ENCODE peak calls at places on chromosomes 4 and X, in five cellular contexts. One of them, this sample, is unnamed.

GRCh38 chr4:87353592-87353991 is 30.9 kb upstream of the HSD17B13 start:
- DNase-seq in progenitor cell of endocrine pancreas: no peak
- DNase-seq in choroid plexus epithelial cell: peak; percentile 79
- DNase-seq in lung microvascular endothelial cell: peak; percentile 79
- DNase-seq in activated T-cell treated with anti-CD3 and anti-CD28 coated beads, Interleukin-2, amount 50 U/mL, for 1 hour: peak; percentile 50
- DNase-seq in this sample: no peak

GRCh38 chr4:123415977-123416376 is 19.4 kb downstream of the SPRY1 start:
- DNase-seq in progenitor cell of endocrine pancreas: no peak
- DNase-seq in choroid plexus epithelial cell: peak; percentile 75
- DNase-seq in lung microvascular endothelial cell: peak; percentile 5
- DNase-seq in activated T-cell treated with anti-CD3 and anti-CD28 coated beads, Interleukin-2, amount 50 U/mL, for 1 hour: peak; percentile 41
- DNase-seq in this sample: no peak

GRCh38 chr4:3582091-3582475 is 49.9 kb upstream of the LRPAP1 start:
- DNase-seq in progenitor cell of endocrine pancreas: no peak
- DNase-seq in choroid plexus epithelial cell: no peak
- DNase-seq in lung microvascular endothelial cell: no peak
- DNase-seq in activated T-cell treated with anti-CD3 and anti-CD28 coated beads, Interleukin-2, amount 50 U/mL, for 1 hour: no peak
- DNase-seq in this sample: no peak

GRCh38 chrX:54411732-54412131 is 28.5 kb upstream of the TSR2 start:
- DNase-seq in progenitor cell of endocrine pancreas: no peak
- DNase-seq in choroid plexus epithelial cell: no peak
- DNase-seq in lung microvascular endothelial cell: no peak
- DNase-seq in activated T-cell treated with anti-CD3 and anti-CD28 coated beads, Interleukin-2, amount 50 U/mL, for 1 hour: no peak
- DNase-seq in this sample: no peak

GRCh38 chr4:185096032-185096653 is 46.9 kb upstream of the SLC25A4 start:
- DNase-seq in progenitor cell of endocrine pancreas: no peak
- DNase-seq in choroid plexus epithelial cell: peak; percentile 67
- DNase-seq in lung microvascular endothelial cell: peak; percentile 72
- DNase-seq in activated T-cell treated with anti-CD3 and anti-CD28 coated beads, Interleukin-2, amount 50 U/mL, for 1 hour: no peak
- DNase-seq in this sample: peak; percentile 5

GRCh38 chr4:113943085-113943484 is 36.4 kb downstream of the ARSJ start:
- DNase-seq in progenitor cell of endocrine pancreas: no peak
- DNase-seq in choroid plexus epithelial cell: no peak
- DNase-seq in lung microvascular endothelial cell: no peak
- DNase-seq in activated T-cell treated with anti-CD3 and anti-CD28 coated beads, Interleukin-2, amount 50 U/mL, for 1 hour: no peak
- DNase-seq in this sample: no peak

GRCh38 chrX:53435997-53436396 is 1.8 kb upstream of the HSD17B10 start:
- DNase-seq in progenitor cell of endocrine pancreas: peak; percentile 50
- DNase-seq in choroid plexus epithelial cell: peak; percentile 80
- DNase-seq in lung microvascular endothelial cell: peak; percentile 86
- DNase-seq in activated T-cell treated with anti-CD3 and anti-CD28 coated beads, Interleukin-2, amount 50 U/mL, for 1 hour: peak; percentile 65
- DNase-seq in this sample: no peak

GRCh38 chr4:66340286-66340893 is 670.1 kb upstream of the EPHA5 start:
- DNase-seq in progenitor cell of endocrine pancreas: no peak
- DNase-seq in choroid plexus epithelial cell: no peak
- DNase-seq in lung microvascular endothelial cell: no peak
- DNase-seq in activated T-cell treated with anti-CD3 and anti-CD28 coated beads, Interleukin-2, amount 50 U/mL, for 1 hour: no peak
- DNase-seq in this sample: no peak

GRCh38 chrX:44908198-44908597 is 35.2 kb downstream of the KDM6A start:
- DNase-seq in progenitor cell of endocrine pancreas: no peak
- DNase-seq in choroid plexus epithelial cell: peak; percentile 13
- DNase-seq in lung microvascular endothelial cell: no peak
- DNase-seq in activated T-cell treated with anti-CD3 and anti-CD28 coated beads, Interleukin-2, amount 50 U/mL, for 1 hour: no peak
- DNase-seq in this sample: no peak

GRCh38 chr4:24559032-24559821 is 25.1 kb downstream of the DHX15 start:
- DNase-seq in progenitor cell of endocrine pancreas: no peak
- DNase-seq in choroid plexus epithelial cell: no peak
- DNase-seq in lung microvascular endothelial cell: no peak
- DNase-seq in activated T-cell treated with anti-CD3 and anti-CD28 coated beads, Interleukin-2, amount 50 U/mL, for 1 hour: no peak
- DNase-seq in this sample: no peak

GRCh38 chrX:49184294-49185061 is 1.7 kb downstream of the PRICKLE3 start:
- DNase-seq in progenitor cell of endocrine pancreas: peak; percentile 66
- DNase-seq in choroid plexus epithelial cell: peak; percentile 90
- DNase-seq in lung microvascular endothelial cell: peak; percentile 70
- DNase-seq in activated T-cell treated with anti-CD3 and anti-CD28 coated beads, Interleukin-2, amount 50 U/mL, for 1 hour: no peak
- DNase-seq in this sample: peak; percentile 63

GRCh38 chr4:143224255-143224654 is 39.5 kb downstream of the USP38 start:
- DNase-seq in progenitor cell of endocrine pancreas: no peak
- DNase-seq in choroid plexus epithelial cell: no peak
- DNase-seq in lung microvascular endothelial cell: no peak
- DNase-seq in activated T-cell treated with anti-CD3 and anti-CD28 coated beads, Interleukin-2, amount 50 U/mL, for 1 hour: no peak
- DNase-seq in this sample: no peak

GRCh38 chr4:123350191-123350544 is 46.4 kb upstream of the SPRY1 start:
- DNase-seq in progenitor cell of endocrine pancreas: no peak
- DNase-seq in choroid plexus epithelial cell: peak; percentile 53
- DNase-seq in lung microvascular endothelial cell: peak; percentile 38
- DNase-seq in activated T-cell treated with anti-CD3 and anti-CD28 coated beads, Interleukin-2, amount 50 U/mL, for 1 hour: no peak
- DNase-seq in this sample: no peak

GRCh38 chr4:42397256-42397634 is at the start of gene SHISA3:
- DNase-seq in progenitor cell of endocrine pancreas: no peak
- DNase-seq in choroid plexus epithelial cell: no peak
- DNase-seq in lung microvascular endothelial cell: peak; percentile 1
- DNase-seq in activated T-cell treated with anti-CD3 and anti-CD28 coated beads, Interleukin-2, amount 50 U/mL, for 1 hour: no peak
- DNase-seq in this sample: no peak